ENCODE peak calls at places on chromosomes 13 and 19, in eight cellular contexts. One of them, this sample, is unnamed.
A peak's percentile ranks its signal among the peaks of the same experiment; 100 is the strongest.

GRCh38 chr19:49840736-49841249 is 10.2 kb upstream of the PTOV1 start:
- DNase-seq in kidney: no peak
- DNase-seq in uterus: no peak
- DNase-seq in BJ: no peak
- DNase-seq in PC-3: no peak
- DNase-seq in breast epithelium: no peak
- DNase-seq in astrocyte of the spinal cord: no peak
- DNase-seq in transverse colon: no peak
- DNase-seq in this sample: no peak

GRCh38 chr13:45468676-45469075 is 3.9 kb downstream of the COG3 start:
- DNase-seq in transverse colon: peak; percentile 20
- DNase-seq in PC-3: no peak
- DNase-seq in kidney: no peak
- DNase-seq in astrocyte of the spinal cord: no peak
- DNase-seq in BJ: no peak
- DNase-seq in uterus: no peak
- DNase-seq in breast epithelium: no peak
- DNase-seq in this sample: no peak

GRCh38 chr13:50026788-50027473 is 11.7 kb downstream of the KCNRG start:
- DNase-seq in astrocyte of the spinal cord: no peak
- DNase-seq in transverse colon: no peak
- DNase-seq in kidney: no peak
- DNase-seq in uterus: no peak
- DNase-seq in PC-3: no peak
- DNase-seq in breast epithelium: no peak
- DNase-seq in BJ: no peak
- DNase-seq in this sample: no peak

GRCh38 chr19:2330632-2331284 is 2.3 kb downstream of the SPPL2B start:
- DNase-seq in kidney: peak; percentile 75
- DNase-seq in BJ: no peak
- DNase-seq in transverse colon: peak; percentile 93
- DNase-seq in breast epithelium: no peak
- DNase-seq in PC-3: no peak
- DNase-seq in astrocyte of the spinal cord: no peak
- DNase-seq in uterus: no peak
- DNase-seq in this sample: no peak

GRCh38 chr19:39590265-39590664 is 12.1 kb upstream of the LGALS13 start:
- DNase-seq in breast epithelium: no peak
- DNase-seq in transverse colon: no peak
- DNase-seq in kidney: no peak
- DNase-seq in uterus: no peak
- DNase-seq in astrocyte of the spinal cord: no peak
- DNase-seq in PC-3: no peak
- DNase-seq in BJ: no peak
- DNase-seq in this sample: no peak

GRCh38 chr13:100300213-100300612 is 211.3 kb downstream of the PCCA start:
- DNase-seq in kidney: no peak
- DNase-seq in PC-3: no peak
- DNase-seq in uterus: no peak
- DNase-seq in breast epithelium: no peak
- DNase-seq in transverse colon: no peak
- DNase-seq in astrocyte of the spinal cord: no peak
- DNase-seq in BJ: no peak
- DNase-seq in this sample: no peak

GRCh38 chr13:50989476-50989875 is 79.9 kb downstream of the RNASEH2B start:
- DNase-seq in kidney: no peak
- DNase-seq in breast epithelium: no peak
- DNase-seq in transverse colon: no peak
- DNase-seq in uterus: peak; percentile 65
- DNase-seq in astrocyte of the spinal cord: peak; percentile 33
- DNase-seq in PC-3: peak; percentile 16
- DNase-seq in BJ: no peak
- DNase-seq in this sample: no peak

GRCh38 chr13:53010374-53011105 is 18.1 kb upstream of the OLFM4 start:
- DNase-seq in kidney: no peak
- DNase-seq in transverse colon: peak; percentile 43
- DNase-seq in BJ: no peak
- DNase-seq in uterus: no peak
- DNase-seq in PC-3: peak; percentile 35
- DNase-seq in astrocyte of the spinal cord: no peak
- DNase-seq in breast epithelium: no peak
- DNase-seq in this sample: no peak

GRCh38 chr13:26872444-26873173 is 112.0 kb upstream of the GPR12 start:
- DNase-seq in PC-3: peak; percentile 55
- DNase-seq in transverse colon: peak; percentile 33
- DNase-seq in kidney: no peak
- DNase-seq in breast epithelium: no peak
- DNase-seq in uterus: no peak
- DNase-seq in BJ: no peak
- DNase-seq in astrocyte of the spinal cord: no peak
- DNase-seq in this sample: no peak

GRCh38 chr19:782195-783043 is 14.8 kb upstream of the PTBP1 start:
- DNase-seq in PC-3: peak; percentile 86
- DNase-seq in transverse colon: no peak
- DNase-seq in astrocyte of the spinal cord: peak; percentile 60
- DNase-seq in uterus: no peak
- DNase-seq in BJ: no peak
- DNase-seq in breast epithelium: no peak
- DNase-seq in kidney: no peak
- DNase-seq in this sample: peak; percentile 93

GRCh38 chr19:39307233-39307821 is 11.1 kb downstream of the IFNL1 start:
- DNase-seq in breast epithelium: no peak
- DNase-seq in kidney: peak; percentile 76
- DNase-seq in astrocyte of the spinal cord: no peak
- DNase-seq in PC-3: no peak
- DNase-seq in uterus: no peak
- DNase-seq in transverse colon: peak; percentile 48
- DNase-seq in BJ: no peak
- DNase-seq in this sample: peak; percentile 73

GRCh38 chr13:47250141-47250540 is 353.3 kb upstream of the HTR2A start:
- DNase-seq in transverse colon: no peak
- DNase-seq in uterus: peak; percentile 32
- DNase-seq in astrocyte of the spinal cord: peak; percentile 85
- DNase-seq in BJ: no peak
- DNase-seq in kidney: no peak
- DNase-seq in breast epithelium: no peak
- DNase-seq in PC-3: peak; percentile 71
- DNase-seq in this sample: no peak

GRCh38 chr13:80363890-80364503 is 23.1 kb upstream of the SPRY2 start:
- DNase-seq in breast epithelium: no peak
- DNase-seq in BJ: no peak
- DNase-seq in uterus: no peak
- DNase-seq in PC-3: peak; percentile 49
- DNase-seq in kidney: no peak
- DNase-seq in transverse colon: no peak
- DNase-seq in astrocyte of the spinal cord: peak; percentile 62
- DNase-seq in this sample: no peak

GRCh38 chr13:110715395-110716234 is 2.1 kb downstream of the ING1 start:
- DNase-seq in BJ: peak; percentile 99
- DNase-seq in PC-3: peak; percentile 96
- DNase-seq in kidney: peak; percentile 99
- DNase-seq in breast epithelium: peak; percentile 96
- DNase-seq in uterus: peak; percentile 97
- DNase-seq in transverse colon: peak; percentile 98
- DNase-seq in astrocyte of the spinal cord: peak; percentile 100
- DNase-seq in this sample: peak; percentile 99
- TF ChIP-seq CTCF in BJ: peak; percentile 45
- TF ChIP-seq CTCF in PC-3: peak; percentile 19
- TF ChIP-seq CTCF in kidney: no peak
- TF ChIP-seq CTCF in breast epithelium: peak; percentile 26
- TF ChIP-seq CTCF in uterus: peak; percentile 18
- TF ChIP-seq CTCF in transverse colon: peak; percentile 20
- TF ChIP-seq CTCF in astrocyte of the spinal cord: no peak
- TF ChIP-seq CTCF in this sample: peak; percentile 64

DNA sequence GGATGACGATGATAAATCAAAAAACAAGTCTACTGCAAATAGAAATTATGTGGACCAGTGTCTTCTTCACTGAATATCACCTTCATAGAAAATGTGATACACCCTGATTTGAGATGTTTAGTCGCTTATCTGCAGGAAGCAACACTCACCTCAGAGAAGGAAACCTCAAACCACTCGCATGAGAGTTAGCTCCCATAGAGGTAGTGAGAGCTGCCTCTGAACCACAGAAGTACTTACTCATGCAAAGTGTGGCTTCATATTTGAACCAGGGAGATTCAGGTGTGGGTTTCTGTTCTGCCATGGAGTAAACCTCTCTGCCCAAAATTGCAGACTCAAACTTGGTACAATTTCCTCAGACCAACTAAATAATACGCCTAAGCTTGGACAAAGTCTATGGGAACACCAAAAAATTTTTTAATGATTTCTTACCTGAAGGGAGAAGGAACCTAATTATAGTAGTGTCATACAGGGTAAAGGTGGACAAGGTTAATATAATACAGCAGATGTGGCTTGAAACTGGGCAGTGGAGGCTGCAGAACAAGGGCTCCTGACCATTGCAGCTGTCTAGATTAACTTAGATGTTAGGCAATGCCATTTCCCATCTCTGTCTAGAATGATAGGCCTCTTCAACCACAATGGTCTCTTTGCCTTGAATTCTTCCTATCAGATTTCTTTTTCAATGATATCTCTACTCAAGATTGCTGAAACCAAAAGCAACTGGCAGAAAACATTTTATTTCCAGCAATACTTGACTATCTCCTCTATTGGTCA is 29.6 kb upstream of the RCBTB2 start:
- DNase-seq in uterus: no peak
- DNase-seq in PC-3: peak; percentile 55
- DNase-seq in breast epithelium: no peak
- DNase-seq in transverse colon: peak; percentile 33
- DNase-seq in BJ: no peak
- DNase-seq in kidney: no peak
- DNase-seq in astrocyte of the spinal cord: no peak
- DNase-seq in this sample: no peak
- TF ChIP-seq CTCF in uterus: no peak
- TF ChIP-seq CTCF in PC-3: no peak
- TF ChIP-seq CTCF in breast epithelium: no peak
- TF ChIP-seq CTCF in transverse colon: no peak
- TF ChIP-seq CTCF in BJ: no peak
- TF ChIP-seq CTCF in kidney: no peak
- TF ChIP-seq CTCF in astrocyte of the spinal cord: no peak
- TF ChIP-seq CTCF in this sample: no peak

GRCh38 chr19:5542665-5543064 is 25.1 kb downstream of the TINCR start:
- DNase-seq in kidney: no peak
- DNase-seq in astrocyte of the spinal cord: no peak
- DNase-seq in breast epithelium: no peak
- DNase-seq in BJ: no peak
- DNase-seq in uterus: no peak
- DNase-seq in PC-3: no peak
- DNase-seq in transverse colon: no peak
- DNase-seq in this sample: no peak
- TF ChIP-seq CTCF in kidney: no peak
- TF ChIP-seq CTCF in astrocyte of the spinal cord: peak; percentile 8
- TF ChIP-seq CTCF in breast epithelium: no peak
- TF ChIP-seq CTCF in BJ: no peak
- TF ChIP-seq CTCF in uterus: no peak
- TF ChIP-seq CTCF in PC-3: peak; percentile 17
- TF ChIP-seq CTCF in transverse colon: no peak
- TF ChIP-seq CTCF in this sample: no peak

DNA sequence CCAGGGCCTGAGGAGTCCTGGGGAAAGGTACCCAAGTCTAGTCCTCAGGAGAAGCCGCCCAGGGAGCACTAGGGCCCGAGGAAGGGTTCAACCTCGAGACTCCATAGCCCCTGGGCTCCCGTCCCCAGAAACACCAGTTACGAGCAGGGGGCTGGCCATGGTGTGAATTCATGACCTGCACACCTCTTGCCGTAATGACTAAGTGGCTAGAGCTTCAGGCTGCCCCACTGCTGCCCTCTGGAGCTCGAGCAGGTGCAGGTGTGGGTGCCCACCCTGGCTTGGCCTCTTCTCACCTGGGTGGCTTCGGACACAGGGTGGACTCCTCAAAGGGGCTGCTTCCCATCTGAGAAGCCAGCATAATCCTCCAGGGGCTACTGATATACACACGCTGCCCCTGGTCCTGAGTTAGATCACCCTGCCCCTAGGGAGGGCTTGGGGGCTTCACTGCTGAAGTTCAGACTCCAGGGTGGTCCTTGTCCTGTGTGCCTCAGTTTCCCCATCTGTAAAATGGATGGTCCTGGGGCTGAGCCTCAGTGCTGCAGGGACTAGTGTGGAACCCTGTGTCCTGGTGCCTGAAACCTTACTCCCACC is 13.6 kb downstream of the SPC24 start:
- DNase-seq in BJ: no peak
- DNase-seq in uterus: peak; percentile 53
- DNase-seq in PC-3: peak; percentile 39
- DNase-seq in kidney: peak; percentile 84
- DNase-seq in breast epithelium: no peak
- DNase-seq in astrocyte of the spinal cord: no peak
- DNase-seq in transverse colon: no peak
- DNase-seq in this sample: no peak
- TF ChIP-seq CTCF in BJ: peak; percentile 14
- TF ChIP-seq CTCF in uterus: no peak
- TF ChIP-seq CTCF in PC-3: peak; percentile 70
- TF ChIP-seq CTCF in kidney: no peak
- TF ChIP-seq CTCF in breast epithelium: no peak
- TF ChIP-seq CTCF in astrocyte of the spinal cord: peak; percentile 31
- TF ChIP-seq CTCF in transverse colon: no peak
- TF ChIP-seq CTCF in this sample: peak; percentile 39

GRCh38 chr13:81606074-81606473 is 1265.1 kb upstream of the SPRY2 start:
- DNase-seq in transverse colon: no peak
- DNase-seq in astrocyte of the spinal cord: no peak
- DNase-seq in BJ: no peak
- DNase-seq in kidney: no peak
- DNase-seq in uterus: no peak
- DNase-seq in PC-3: no peak
- DNase-seq in breast epithelium: no peak
- DNase-seq in this sample: no peak

GRCh38 chr13:81609335-81609734 is 1268.4 kb upstream of the SPRY2 start:
- DNase-seq in astrocyte of the spinal cord: no peak
- DNase-seq in breast epithelium: no peak
- DNase-seq in uterus: no peak
- DNase-seq in transverse colon: no peak
- DNase-seq in BJ: no peak
- DNase-seq in kidney: no peak
- DNase-seq in PC-3: no peak
- DNase-seq in this sample: no peak

DNA sequence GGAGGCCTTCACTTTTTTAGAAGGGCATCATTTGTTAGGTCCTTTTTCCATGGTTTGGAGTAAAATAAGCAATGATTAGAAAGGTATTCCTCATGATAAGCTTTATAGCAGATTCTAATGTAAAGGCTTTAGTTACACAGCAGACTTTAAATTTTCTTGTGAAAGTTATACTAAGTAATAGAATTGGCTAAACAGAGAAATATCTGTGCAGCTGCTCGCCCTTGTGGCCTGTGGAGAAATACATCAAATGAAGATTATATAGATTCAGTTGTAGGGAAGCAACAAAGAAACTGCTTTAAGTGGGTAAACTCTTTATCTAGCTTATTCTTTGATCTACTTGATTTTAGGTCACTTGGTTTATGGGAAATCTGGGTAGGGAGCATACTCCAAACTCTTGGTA is 1269.7 kb upstream of the SPRY2 start:
- DNase-seq in transverse colon: no peak
- DNase-seq in astrocyte of the spinal cord: no peak
- DNase-seq in BJ: no peak
- DNase-seq in uterus: no peak
- DNase-seq in breast epithelium: no peak
- DNase-seq in PC-3: no peak
- DNase-seq in kidney: no peak
- DNase-seq in this sample: no peak
- TF ChIP-seq CTCF in transverse colon: no peak
- TF ChIP-seq CTCF in astrocyte of the spinal cord: no peak
- TF ChIP-seq CTCF in BJ: no peak
- TF ChIP-seq CTCF in uterus: no peak
- TF ChIP-seq CTCF in breast epithelium: no peak
- TF ChIP-seq CTCF in PC-3: no peak
- TF ChIP-seq CTCF in kidney: no peak
- TF ChIP-seq CTCF in this sample: peak; percentile 42

GRCh38 chr13:19089315-19089714 is 92.3 kb downstream of the TUBA3C start:
- DNase-seq in kidney: no peak
- DNase-seq in BJ: no peak
- DNase-seq in uterus: no peak
- DNase-seq in PC-3: peak; percentile 4
- DNase-seq in astrocyte of the spinal cord: no peak
- DNase-seq in transverse colon: no peak
- DNase-seq in breast epithelium: no peak
- DNase-seq in this sample: no peak
- TF ChIP-seq CTCF in kidney: peak; percentile 9
- TF ChIP-seq CTCF in BJ: no peak
- TF ChIP-seq CTCF in uterus: no peak
- TF ChIP-seq CTCF in PC-3: no peak
- TF ChIP-seq CTCF in astrocyte of the spinal cord: no peak
- TF ChIP-seq CTCF in transverse colon: no peak
- TF ChIP-seq CTCF in breast epithelium: no peak
- TF ChIP-seq CTCF in this sample: no peak